ENCODE peak calls at places on chromosomes 5 and 9, in four cellular contexts. R is HepG2, F is H1, G is PC-3. K is an unnamed sample.
A peak's percentile ranks its signal among the peaks of the same experiment; 100 is the strongest.

GRCh38 chr9:88828018-88828417 is 163.2 kb upstream of the S1PR3 start:
- DNase-seq in R (no peak), F (no peak), G (no peak), K (no peak)

GRCh38 chr5:147935032-147935431 is 28.7 kb upstream of the C5orf46 start:
- DNase-seq in R (peak; percentile 16), F (no peak), G (peak; percentile 96), K (no peak)

GRCh38 chr9:128937310-128938165 is 9.9 kb downstream of the DOLK start:
- DNase-seq in R (no peak), F (no peak), G (no peak), K (no peak)

GRCh38 chr5:123455640-123456039 is 32.4 kb upstream of the CEP120 start:
- DNase-seq in R (no peak), F (no peak), G (no peak), K (no peak)

GRCh38 chr5:31657315-31657714 is 18.4 kb downstream of the PDZD2 start:
- DNase-seq in R (no peak), F (no peak), G (no peak), K (no peak)

GRCh38 chr9:93577045-93577939 is 908 bp downstream of the PHF2 start:
- DNase-seq in R (no peak), F (no peak), G (peak; percentile 60), K (no peak)

GRCh38 chr9:85569988-85570387 is 171.8 kb downstream of the AGTPBP1 start:
- DNase-seq in R (no peak), F (no peak), G (peak; percentile 10), K (no peak)

GRCh38 chr5:41776435-41776834 is 93.8 kb downstream of the OXCT1 start:
- DNase-seq in R (no peak), F (no peak), G (no peak), K (no peak)

GRCh38 chr5:31385774-31386537 is 145.9 kb downstream of the DROSHA start:
- DNase-seq in R (peak; percentile 54), F (no peak), G (peak; percentile 55), K (no peak)

GRCh38 chr5:74017112-74017511 is 391.1 kb downstream of the ARHGEF28 start:
- DNase-seq in R (no peak), F (no peak), G (peak; percentile 82), K (peak; percentile 94)

GRCh38 chr5:176732306-176732705 is 78.1 kb upstream of the UNC5A start:
- DNase-seq in R (no peak), F (peak; percentile 44), G (no peak), K (no peak)

GRCh38 chr5:52989781-52990530 is 804 bp downstream of the ITGA2 start:
- DNase-seq in R (no peak), F (peak; percentile 57), G (peak; percentile 39), K (no peak)

GRCh38 chr5:38752622-38753021 is 93.2 kb upstream of the OSMR start:
- DNase-seq in R (no peak), F (no peak), G (no peak), K (no peak)

GRCh38 chr5:2879701-2880100 is 128.2 kb upstream of the IRX2 start:
- DNase-seq in R (no peak), F (no peak), G (no peak), K (no peak)

GRCh38 chr5:160348080-160348479 is 22.3 kb downstream of the C1QTNF2 start:
- DNase-seq in R (no peak), F (no peak), G (no peak), K (no peak)

GRCh38 chr5:176153741-176154140 is 84.5 kb upstream of the SIMC1 start:
- DNase-seq in R (no peak), F (no peak), G (no peak), K (no peak)

GRCh38 chr5:10653033-10653432 is 89.2 kb downstream of the ANKRD33B start:
- DNase-seq in R (no peak), F (no peak), G (no peak), K (no peak)

GRCh38 chr5:13658761-13659160 is 285.7 kb downstream of the DNAH5 start:
- DNase-seq in R (no peak), F (no peak), G (peak; percentile 31), K (peak; percentile 80)

GRCh38 chr5:124599048-124599973 is 147.1 kb downstream of the ZNF608 start:
- DNase-seq in R (peak; percentile 96), F (no peak), G (peak; percentile 48), K (no peak)

GRCh38 chr5:173919443-173919842 is 31.3 kb downstream of the CPEB4 start:
- DNase-seq in R (peak; percentile 68), F (no peak), G (peak; percentile 99), K (peak; percentile 9)

GRCh38 chr5:2877520-2877919 is 126.0 kb upstream of the IRX2 start:
- DNase-seq in R (no peak), F (peak; percentile 22), G (no peak), K (no peak)

GRCh38 chr5:53983568-53984465 is 326.6 kb downstream of the ARL15 start:
- DNase-seq in R (no peak), F (no peak), G (peak; percentile 73), K (peak; percentile 5)

GRCh38 chr9:129236441-129237145 is 58.5 kb upstream of the IER5L start:
- DNase-seq in R (no peak), F (no peak), G (no peak), K (no peak)

GRCh38 chr5:148343049-148343413 is 7.7 kb downstream of the SPINK9 start:
- DNase-seq in R (no peak), F (no peak), G (peak; percentile 97), K (peak; percentile 26)

GRCh38 chr9:94140418-94140780 is 56.1 kb downstream of the PTPDC1 start:
- DNase-seq in R (no peak), F (no peak), G (peak; percentile 79), K (no peak)

GRCh38 chr5:22787398-22787797 is 65.7 kb downstream of the CDH12 start:
- DNase-seq in R (no peak), F (no peak), G (no peak), K (no peak)

GRCh38 chr5:67897431-67897830 is 318.1 kb upstream of the PIK3R1 start:
- DNase-seq in R (no peak), F (no peak), G (no peak), K (peak; percentile 66)

GRCh38 chr9:19938990-19939736 is 150.3 kb upstream of the SLC24A2 start:
- DNase-seq in R (no peak), F (no peak), G (peak; percentile 25), K (no peak)

GRCh38 chr9:116687762-116688160 is 656 bp downstream of the TRIM32 start:
- DNase-seq in R (no peak), F (no peak), G (no peak), K (no peak)

GRCh38 chr9:115404311-115404710 is 286.4 kb upstream of the TNC start:
- DNase-seq in R (no peak), F (no peak), G (peak; percentile 18), K (no peak)

GRCh38 chr9:19934301-19934868 is 145.5 kb upstream of the SLC24A2 start:
- DNase-seq in R (no peak), F (peak; percentile 71), G (no peak), K (no peak)

GRCh38 chr5:150245808-150246207 is 43.8 kb downstream of the CAMK2A start:
- DNase-seq in R (no peak), F (no peak), G (no peak), K (no peak)

GRCh38 chr5:150246424-150246823 is 43.1 kb downstream of the CAMK2A start:
- DNase-seq in R (no peak), F (no peak), G (no peak), K (no peak)

GRCh38 chr5:150247726-150248125 is 41.8 kb downstream of the CAMK2A start:
- DNase-seq in R (no peak), F (no peak), G (no peak), K (no peak)

GRCh38 chr5:150245111-150245789 is 44.3 kb downstream of the CAMK2A start:
- DNase-seq in R (no peak), F (no peak), G (no peak), K (no peak)

DNA sequence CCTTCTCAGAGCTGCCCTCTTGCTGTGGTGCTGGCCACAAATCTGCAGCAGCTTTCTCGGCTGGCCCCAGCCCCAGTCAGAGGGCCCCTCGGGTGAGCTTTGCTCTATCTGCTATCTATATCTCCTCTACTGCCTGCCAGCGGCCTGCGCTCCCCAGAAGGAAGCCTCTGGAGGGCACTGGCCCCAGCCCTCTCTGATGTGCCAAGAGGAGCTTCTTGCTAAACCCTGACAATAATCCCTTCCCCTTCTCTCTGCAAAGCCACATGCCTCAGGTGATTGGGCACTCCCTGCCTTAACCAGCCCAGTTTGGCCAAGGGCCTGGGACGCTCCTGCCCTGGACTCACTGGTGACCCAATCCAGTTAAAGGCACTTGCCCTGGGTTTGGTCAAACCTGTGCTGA is 42.7 kb downstream of the CAMK2A start:
- DNase-seq in R (no peak), F (no peak), G (no peak), K (no peak)
- TF ChIP-seq EZH2 in R (no peak), F (no peak), G (no peak), K (no peak)

GRCh38 chr9:23324511-23324910 is 501.5 kb downstream of the ELAVL2 start:
- DNase-seq in R (no peak), F (no peak), G (no peak), K (no peak)

GRCh38 chr9:23319092-23319491 is 506.9 kb downstream of the ELAVL2 start:
- DNase-seq in R (no peak), F (no peak), G (no peak), K (no peak)

GRCh38 chr9:23326597-23326996 is 499.4 kb downstream of the ELAVL2 start:
- DNase-seq in R (no peak), F (no peak), G (no peak), K (no peak)

GRCh38 chr9:23322392-23322791 is 503.6 kb downstream of the ELAVL2 start:
- DNase-seq in R (no peak), F (no peak), G (peak; percentile 48), K (no peak)

GRCh38 chr9:23321049-23321448 is 505.0 kb downstream of the ELAVL2 start:
- DNase-seq in R (no peak), F (no peak), G (no peak), K (no peak)
- H3K4me1 ChIP-seq in R (no peaks in the 10 kb centered on the region), F (no peaks in the 10 kb centered on the region), G (no peaks in the 10 kb centered on the region), K (no peaks in the 10 kb centered on the region)

GRCh38 chr5:180592176-180592575 is 877 bp upstream of the SCGB3A1 start:
- DNase-seq in R (no peak), F (no peak), G (no peak), K (no peak)
- TF ChIP-seq EZH2 in R (no peak), F (no peak), G (no peak), K (peak; percentile 32)

DNA sequence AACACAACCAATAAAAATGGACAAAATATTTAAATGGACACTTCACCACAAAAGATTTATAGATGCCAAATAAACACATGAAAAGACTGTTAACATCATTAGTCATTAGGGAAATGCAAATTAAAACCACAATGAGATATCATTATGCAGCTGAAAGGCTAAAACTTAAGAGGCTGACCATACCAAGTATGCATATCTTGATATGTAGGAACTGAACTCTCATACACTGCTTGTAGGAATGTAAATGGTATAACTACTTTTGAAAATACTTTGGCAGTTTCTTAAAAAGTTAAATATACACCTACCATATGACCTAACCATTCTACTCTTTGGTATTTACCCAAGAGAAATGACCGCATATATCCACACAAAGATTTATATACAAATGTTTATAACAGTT is 13.6 kb upstream of the ADAMTS12 start:
- DNase-seq in R (no peak), F (no peak), G (no peak), K (no peak)
- H3K4me1 ChIP-seq in R (no peaks in the 10 kb centered on the region), F (no peaks in the 10 kb centered on the region), G (peaks cover 5% of the 10 kb centered on the region), K (no peaks in the 10 kb centered on the region)

DNA sequence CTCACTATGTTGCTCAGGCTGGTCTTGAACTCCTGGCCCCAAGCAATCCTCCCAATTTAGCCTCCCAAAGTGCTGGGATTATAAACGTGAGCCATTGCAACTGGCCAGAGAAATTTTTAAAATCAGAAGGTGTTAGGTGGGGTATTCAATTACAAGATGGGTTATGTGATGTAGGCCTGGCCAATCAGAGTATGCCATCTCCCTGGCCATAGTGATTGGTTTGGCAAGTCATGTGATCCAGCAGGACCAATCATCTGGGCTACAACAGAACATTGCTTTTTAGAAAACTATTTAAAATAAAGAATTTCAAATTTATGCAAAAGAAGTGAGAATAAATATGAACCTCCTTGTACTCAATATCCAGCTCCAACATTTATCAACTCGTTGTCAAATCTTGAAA is 22.4 kb downstream of the NMRK1 start:
- DNase-seq in R (no peak), F (no peak), G (no peak), K (no peak)
- TF ChIP-seq EZH2 in R (no peak), F (no peak), G (no peak), K (no peak)

K was measured in keratinocyte.